ENCODE peak calls at places on chromosomes 12 and 14, in ten cellular contexts. S is ovary; C is mammary epithelial cell; J is Peyer's patch; Q is aorta; V is CD4-positive, alpha-beta memory T cell; W is lung; F is heart right ventricle; P is MM.1S; M is stomach. R is an unnamed sample. For H3K4me1, the result is how much of the 10 kb centered on the place peaks cover.

GRCh38 chr14:22291406-22291805 is 297.6 kb downstream of the DAD1 start:
- DNase-seq in S (no peak), C (peak), J (no peak), Q (no peak), V (no peak), W (no peak), F (no peak), P (no peak), M (no peak), R (no peak)

GRCh38 chr12:18462437-18462836 is 201.1 kb downstream of the PIK3C2G start:
- DNase-seq in S (no peak), C (no peak), J (no peak), Q (no peak), V (no peak), W (no peak), F (no peak), P (no peak), M (no peak), R (no peak)

GRCh38 chr12:3636328-3636727 is 116.6 kb downstream of the CRACR2A start:
- DNase-seq in S (no peak), C (no peak), J (no peak), Q (no peak), V (no peak), W (no peak), F (no peak), P (no peak), M (no peak), R (no peak)

GRCh38 chr12:125081427-125081826 is 16.2 kb downstream of the AACS start:
- DNase-seq in S (no peak), C (no peak), J (no peak), Q (peak), V (no peak), W (no peak), F (no peak), P (no peak), M (no peak), R (no peak)

GRCh38 chr14:99183311-99183710 is 88.7 kb downstream of the BCL11B start:
- DNase-seq in S (no peak), C (no peak), J (no peak), Q (no peak), V (no peak), W (no peak), F (no peak), P (no peak), M (no peak), R (no peak)

GRCh38 chr12:62900686-62901272 is 34.2 kb downstream of the PPM1H start:
- DNase-seq in S (no peak), C (no peak), J (no peak), Q (no peak), V (no peak), W (no peak), F (no peak), P (no peak), M (no peak), R (no peak)

GRCh38 chr12:112946236-112947000 is 8.1 kb downstream of the OAS3 start:
- DNase-seq in S (no peak), C (no peak), J (no peak), Q (no peak), V (no peak), W (no peak), F (no peak), P (no peak), M (no peak), R (no peak)

GRCh38 chr12:5259523-5259922 is 172.4 kb upstream of the NTF3 start:
- DNase-seq in S (no peak), C (peak), J (no peak), Q (no peak), V (no peak), W (no peak), F (no peak), P (no peak), M (no peak), R (no peak)

GRCh38 chr14:23381871-23382270 is 5.0 kb downstream of the CMTM5 start:
- DNase-seq in S (no peak), C (no peak), J (no peak), Q (no peak), V (no peak), W (no peak), F (no peak), P (no peak), M (no peak), R (no peak)

GRCh38 chr12:93884794-93885460 is 207.8 kb downstream of the CRADD start:
- DNase-seq in S (no peak), C (no peak), J (no peak), Q (no peak), V (no peak), W (no peak), F (no peak), P (no peak), M (no peak), R (no peak)

GRCh38 chr14:31229638-31230229 is 22.1 kb upstream of the HECTD1 start:
- DNase-seq in S (peak), C (peak), J (no peak), Q (no peak), V (no peak), W (peak), F (peak), P (no peak), M (peak), R (peak)

GRCh38 chr14:103393078-103393477 is 7.9 kb downstream of the MARK3 start:
- DNase-seq in S (no peak), C (no peak), J (no peak), Q (no peak), V (no peak), W (no peak), F (no peak), P (no peak), M (peak), R (no peak)

GRCh38 chr14:103392106-103392505 is 6.9 kb downstream of the MARK3 start:
- DNase-seq in S (no peak), C (no peak), J (no peak), Q (no peak), V (no peak), W (no peak), F (no peak), P (no peak), M (no peak), R (no peak)

GRCh38 chr14:103392572-103392971 is 7.4 kb downstream of the MARK3 start:
- DNase-seq in S (no peak), C (no peak), J (no peak), Q (no peak), V (no peak), W (no peak), F (no peak), P (no peak), M (no peak), R (no peak)

GRCh38 chr14:103395245-103395644 is 10.0 kb downstream of the MARK3 start:
- DNase-seq in S (no peak), C (no peak), J (no peak), Q (no peak), V (no peak), W (no peak), F (no peak), P (no peak), M (no peak), R (no peak)

GRCh38 chr14:103393687-103394626 is 8.7 kb downstream of the MARK3 start:
- DNase-seq in S (no peak), C (no peak), J (no peak), Q (no peak), V (no peak), W (no peak), F (no peak), P (no peak), M (no peak), R (peak)
- H3K4me1 ChIP-seq in S (under half), C (under half), J (under half), Q (under half), V (half or more), W (under half), F (under half), P (under half), M (half or more), R (under half)

GRCh38 chr12:13027032-13027431 is 17.1 kb upstream of the FAM234B start:
- DNase-seq in S (no peak), C (no peak), J (no peak), Q (no peak), V (no peak), W (no peak), F (no peak), P (no peak), M (no peak), R (no peak)
- H3K4me1 ChIP-seq in S (under half), C (under half), J (under half), Q (under half), V (under half), W (under half), F (under half), P (under half), M (under half), R (under half)

DNA sequence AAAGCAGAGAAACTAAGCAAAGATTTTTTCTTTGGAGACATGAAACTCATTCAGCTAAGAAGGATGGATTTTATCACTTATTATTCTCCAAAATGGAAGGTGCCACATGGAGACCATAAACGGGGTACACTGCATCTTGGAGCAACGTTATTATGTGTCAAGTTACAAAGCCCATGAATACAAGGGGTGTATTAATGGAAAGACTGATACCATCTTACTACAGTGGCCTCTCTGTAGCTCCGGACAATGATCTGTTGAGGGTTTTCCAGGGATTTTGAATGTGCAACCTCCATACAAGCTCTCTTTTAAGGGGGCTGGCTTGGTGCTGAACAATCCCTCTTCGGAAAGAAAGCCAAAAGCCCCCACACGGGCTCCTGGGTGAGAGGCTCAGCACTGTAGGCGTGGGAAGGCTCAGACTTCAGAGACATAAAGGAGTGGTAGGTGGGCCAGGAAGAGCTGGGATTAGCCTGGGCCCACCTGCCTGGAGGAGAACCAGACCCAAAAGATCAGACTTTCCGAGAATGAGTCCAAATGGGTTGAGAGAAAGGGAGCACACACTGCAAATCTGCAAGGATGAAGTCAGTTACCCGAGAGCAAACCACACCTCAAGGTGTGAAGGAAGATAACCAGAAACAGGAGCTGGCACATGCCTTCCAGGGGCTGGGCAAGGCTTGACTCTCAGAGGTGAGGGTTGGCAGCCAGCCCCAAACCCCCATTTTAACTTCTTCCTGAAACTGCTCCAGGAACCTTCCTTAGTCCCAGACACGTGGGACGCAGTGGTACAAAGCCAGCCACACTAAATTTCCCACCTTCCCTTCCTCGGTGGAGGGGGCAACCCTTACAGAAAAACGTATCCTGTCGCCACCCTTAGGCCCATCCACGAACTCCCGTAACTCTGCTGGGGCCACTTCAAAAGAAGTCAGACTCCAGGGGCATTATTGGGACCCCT is 1.5 kb downstream of the VPS37B start:
- DNase-seq in S (no peak), C (peak), J (no peak), Q (no peak), V (no peak), W (peak), F (no peak), P (no peak), M (peak), R (no peak)
- H3K4me1 ChIP-seq in S (under half), C (half or more), J (under half), Q (under half), V (half or more), W (under half), F (under half), P (under half), M (half or more), R (under half)

GRCh38 chr12:10362828-10363664 is 26.8 kb downstream of the KLRK1 start:
- DNase-seq in S (no peak), C (peak), J (no peak), Q (no peak), V (no peak), W (no peak), F (no peak), P (no peak), M (no peak), R (no peak)
- H3K4me1 ChIP-seq in S (under half), C (half or more), J (under half), Q (under half), V (under half), W (under half), F (under half), P (under half), M (under half), R (under half)

GRCh38 chr14:34985740-34986139 is 2.9 kb downstream of the SRP54 start:
- DNase-seq in S (no peak), C (no peak), J (no peak), Q (no peak), V (no peak), W (no peak), F (no peak), P (no peak), M (no peak), R (no peak)

GRCh38 chr14:34993444-34993843 is 10.7 kb downstream of the SRP54 start:
- DNase-seq in S (no peak), C (no peak), J (no peak), Q (no peak), V (no peak), W (no peak), F (no peak), P (no peak), M (no peak), R (no peak)

GRCh38 chr14:34994668-34995067 is 11.9 kb downstream of the SRP54 start:
- DNase-seq in S (no peak), C (no peak), J (no peak), Q (no peak), V (no peak), W (no peak), F (no peak), P (no peak), M (no peak), R (no peak)

GRCh38 chr14:34987180-34987579 is 4.4 kb downstream of the SRP54 start:
- DNase-seq in S (no peak), C (no peak), J (no peak), Q (no peak), V (no peak), W (no peak), F (no peak), P (no peak), M (no peak), R (no peak)

DNA sequence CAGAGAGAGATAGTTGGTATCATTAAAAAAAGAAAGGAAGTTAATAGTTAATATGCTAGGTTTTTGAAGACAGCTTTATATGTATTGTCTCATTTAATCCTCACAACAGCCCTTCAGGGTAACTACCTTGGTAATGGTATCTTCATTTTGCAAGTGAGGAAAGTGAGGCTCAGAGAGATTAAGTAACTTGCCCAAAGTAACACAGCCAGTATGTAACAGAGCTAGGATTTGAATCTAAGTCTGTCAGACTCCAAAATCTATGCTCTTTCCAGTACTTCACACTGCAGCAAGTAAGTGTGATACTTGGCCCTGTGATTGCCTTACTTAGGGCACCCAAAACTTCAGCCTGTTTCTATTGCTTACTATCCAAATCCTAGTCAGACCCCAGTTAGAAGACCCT is 7.0 kb downstream of the SRP54 start:
- DNase-seq in S (no peak), C (no peak), J (no peak), Q (no peak), V (no peak), W (no peak), F (no peak), P (no peak), M (no peak), R (no peak)
- H3K4me1 ChIP-seq in S (under half), C (under half), J (under half), Q (under half), V (under half), W (under half), F (under half), P (under half), M (under half), R (under half)

GRCh38 chr14:106509176-106509575 is 982.8 kb downstream of the TMEM121 start:
- DNase-seq in S (no peak), C (no peak), J (no peak), Q (no peak), V (no peak), W (no peak), F (no peak), P (no peak), M (no peak), R (no peak)
- H3K4me1 ChIP-seq in S (under half), C (under half), J (under half), Q (under half), V (half or more), W (under half), F (under half), P (under half), M (under half), R (under half)

DNA sequence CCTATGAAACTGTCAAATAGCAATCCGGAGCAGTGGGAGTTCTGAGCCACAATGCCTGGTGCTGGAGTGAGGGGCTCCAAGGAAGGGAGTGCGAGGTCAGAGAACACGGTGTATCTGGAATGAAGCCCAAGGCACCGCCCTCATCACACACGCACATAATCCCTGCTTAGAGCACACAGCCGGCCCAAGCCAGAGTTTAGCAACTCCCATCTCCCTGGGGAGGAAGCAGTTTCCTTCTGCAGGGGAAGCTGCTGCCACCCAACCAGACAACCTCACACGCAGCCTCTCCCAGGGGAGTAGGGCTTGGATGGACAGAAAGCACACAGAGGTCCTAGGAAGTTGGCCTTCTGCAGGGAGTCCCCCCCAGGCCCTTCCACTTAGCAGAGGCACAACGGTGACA is 31.3 kb downstream of the ACTN1 start:
- DNase-seq in S (peak), C (peak), J (no peak), Q (peak), V (no peak), W (no peak), F (peak), P (no peak), M (peak), R (peak)
- H3K4me1 ChIP-seq in S (under half), C (half or more), J (under half), Q (under half), V (under half), W (half or more), F (half or more), P (under half), M (half or more), R (half or more)

R was measured in A673.